ENCODE peak calls at places on chromosomes 12 and 14, in nine cellular contexts. L, Y, N, Q, P, S, R, H and I are unnamed samples.

GRCh38 chr12:62436164-62436503 is 30.5 kb upstream of the MON2 start:
- DNase-seq in L (no peak), Y (no peak), N (no peak), Q (no peak), P (no peak), S (no peak), R (no peak), H (no peak), I (no peak)

GRCh38 chr14:60510976-60511599 is 2.1 kb downstream of the SIX6 start:
- DNase-seq in L (no peak), Y (no peak), N (peak; percentile 52), Q (no peak), P (no peak), S (no peak), R (no peak), H (peak; percentile 57), I (no peak)

GRCh38 chr12:23987032-23987431 is 37.6 kb upstream of the SOX5 start:
- DNase-seq in L (no peak), Y (no peak), N (no peak), Q (no peak), P (no peak), S (no peak), R (no peak), H (no peak), I (no peak)

GRCh38 chr12:124236651-124237050 is 58.2 kb upstream of the RFLNA start:
- DNase-seq in L (no peak), Y (no peak), N (no peak), Q (no peak), P (peak; percentile 10), S (no peak), R (no peak), H (no peak), I (no peak)

GRCh38 chr12:82415402-82415801 is 57.1 kb downstream of the METTL25 start:
- DNase-seq in L (peak; percentile 4), Y (no peak), N (no peak), Q (no peak), P (no peak), S (no peak), R (no peak), H (no peak), I (no peak)

GRCh38 chr14:90398315-90398811 is 1.5 kb downstream of the CALM1 start:
- DNase-seq in L (peak; percentile 29), Y (no peak), N (peak; percentile 79), Q (peak; percentile 49), P (no peak), S (no peak), R (no peak), H (peak; percentile 22), I (no peak)

GRCh38 chr14:39230416-39230815 is 3.3 kb upstream of the MIA2 start:
- DNase-seq in L (no peak), Y (no peak), N (no peak), Q (no peak), P (no peak), S (no peak), R (no peak), H (no peak), I (no peak)

GRCh38 chr14:75459099-75459741 is 31.4 kb downstream of the JDP2 start:
- DNase-seq in L (peak; percentile 19), Y (no peak), N (no peak), Q (peak; percentile 41), P (no peak), S (no peak), R (no peak), H (peak; percentile 40), I (no peak)

GRCh38 chr12:50058743-50059312 is 1.4 kb downstream of the ASIC1 start:
- DNase-seq in L (no peak), Y (no peak), N (no peak), Q (no peak), P (no peak), S (no peak), R (no peak), H (no peak), I (no peak)

GRCh38 chr12:64178122-64178521 is 44.0 kb downstream of the KICS2 start:
- DNase-seq in L (no peak), Y (no peak), N (no peak), Q (no peak), P (no peak), S (no peak), R (no peak), H (no peak), I (no peak)

GRCh38 chr12:56160160-56160763 is 2.1 kb downstream of the MYL6 start:
- DNase-seq in L (no peak), Y (no peak), N (no peak), Q (no peak), P (no peak), S (no peak), R (no peak), H (peak; percentile 59), I (no peak)

GRCh38 chr12:127509066-127509778 is 757.7 kb upstream of the TMEM132C start:
- DNase-seq in L (no peak), Y (no peak), N (no peak), Q (no peak), P (no peak), S (no peak), R (no peak), H (no peak), I (no peak)

GRCh38 chr14:64549805-64550538 is at the start of gene PPP1R36:
- DNase-seq in L (no peak), Y (no peak), N (peak; percentile 71), Q (no peak), P (no peak), S (no peak), R (no peak), H (peak; percentile 84), I (no peak)

GRCh38 chr14:53875337-53875897 is 81.2 kb downstream of the BMP4 start:
- DNase-seq in L (no peak), Y (no peak), N (no peak), Q (no peak), P (no peak), S (no peak), R (no peak), H (no peak), I (no peak)

GRCh38 chr14:58297412-58297761 is 968 bp upstream of the ARID4A start:
- DNase-seq in L (no peak), Y (no peak), N (no peak), Q (no peak), P (no peak), S (no peak), R (no peak), H (peak; percentile 55), I (no peak)

GRCh38 chr12:13066459-13066858 is 22.3 kb downstream of the FAM234B start:
- DNase-seq in L (no peak), Y (no peak), N (no peak), Q (no peak), P (no peak), S (no peak), R (no peak), H (no peak), I (no peak)

GRCh38 chr14:103808403-103809001 is 38.9 kb downstream of the PPP1R13B start:
- DNase-seq in L (peak; percentile 70), Y (no peak), N (peak; percentile 80), Q (peak; percentile 22), P (peak; percentile 58), S (peak; percentile 58), R (peak; percentile 55), H (peak; percentile 93), I (peak; percentile 41)

GRCh38 chr14:56055521-56055920 is 62.7 kb upstream of the PELI2 start:
- DNase-seq in L (no peak), Y (no peak), N (no peak), Q (no peak), P (no peak), S (no peak), R (no peak), H (no peak), I (no peak)

GRCh38 chr14:99300190-99300589 is 28.2 kb upstream of the BCL11B start:
- DNase-seq in L (no peak), Y (no peak), N (no peak), Q (no peak), P (no peak), S (no peak), R (no peak), H (peak; percentile 30), I (no peak)

GRCh38 chr12:122860854-122861585 is 25.8 kb downstream of the HIP1R start:
- DNase-seq in L (no peak), Y (no peak), N (peak; percentile 33), Q (no peak), P (no peak), S (no peak), R (no peak), H (no peak), I (no peak)

GRCh38 chr14:71591929-71592328 is 340.3 kb upstream of the RGS6 start:
- DNase-seq in L (no peak), Y (no peak), N (no peak), Q (peak; percentile 1), P (peak; percentile 16), S (no peak), R (no peak), H (no peak), I (peak; percentile 15)

GRCh38 chr14:96592591-96593388 is 90.6 kb downstream of the PAPOLA start:
- DNase-seq in L (peak; percentile 45), Y (no peak), N (peak; percentile 96), Q (peak; percentile 14), P (no peak), S (peak; percentile 10), R (peak; percentile 92), H (peak; percentile 63), I (no peak)

DNA sequence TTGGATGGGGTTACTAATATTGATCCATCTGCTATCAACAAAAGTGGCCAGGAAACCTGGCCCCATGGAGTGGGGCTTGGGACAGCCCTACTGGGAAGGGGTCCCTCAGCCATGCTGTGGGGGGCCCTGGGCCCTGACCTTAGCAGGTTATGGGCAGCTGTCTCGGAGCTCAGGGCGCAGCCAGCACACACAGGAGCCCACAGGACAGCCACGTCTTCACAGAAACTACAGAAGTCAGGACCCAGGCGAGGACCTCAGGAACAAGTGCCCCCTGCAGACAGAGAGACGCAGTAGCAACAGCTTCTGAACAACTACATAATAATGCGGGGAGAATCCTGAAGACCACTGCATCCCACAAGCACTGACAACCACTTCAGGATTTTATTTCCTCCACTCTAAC is 11.9 kb upstream of the FKBP11 start:
- DNase-seq in L (peak; percentile 39), Y (no peak), N (no peak), Q (no peak), P (no peak), S (no peak), R (no peak), H (peak; percentile 74), I (no peak)
- TF ChIP-seq REST in L (no peak), Y (no peak), N (no peak), Q (no peak), P (no peak), S (no peak), R (no peak), H (no peak), I (no peak)

GRCh38 chr14:24273422-24273998 is 2.1 kb upstream of the RABGGTA start:
- DNase-seq in L (peak; percentile 43), Y (no peak), N (peak; percentile 40), Q (peak; percentile 72), P (no peak), S (peak; percentile 60), R (no peak), H (peak; percentile 35), I (no peak)
- TF ChIP-seq REST in L (no peak), Y (no peak), N (no peak), Q (no peak), P (no peak), S (no peak), R (no peak), H (no peak), I (no peak)

GRCh38 chr14:68466491-68466977 is 326.3 kb downstream of the ZFP36L1 start:
- DNase-seq in L (peak; percentile 95), Y (no peak), N (no peak), Q (no peak), P (peak; percentile 78), S (peak; percentile 63), R (no peak), H (no peak), I (no peak)
- TF ChIP-seq REST in L (no peak), Y (no peak), N (no peak), Q (no peak), P (no peak), S (no peak), R (no peak), H (no peak), I (no peak)

GRCh38 chr12:6562881-6563280 is 5.2 kb downstream of the NOP2 start:
- DNase-seq in L (no peak), Y (no peak), N (no peak), Q (no peak), P (no peak), S (no peak), R (no peak), H (no peak), I (no peak)
- TF ChIP-seq REST in L (no peak), Y (no peak), N (no peak), Q (no peak), P (no peak), S (no peak), R (no peak), H (no peak), I (no peak)